ENCODE peak calls at places on chromosomes 12 and 14, in five cellular contexts. F is activated T-helper 2 cell treated with anti-CD3 and anti-CD28 coated beads, Interferon-gamma antibody, Interleukin-2, Interleukin-4, amounts not matched to agents 10 μg/mL and 5 μg/mL and 100 μg/mL, durations not matched to agents 14 hours and 24 hours and 36 hours; T is WTC11; I is stimulated activated CD8-positive, alpha-beta memory T cell treated with anti-CD3 and anti-CD28 coated beads, Interleukin-4, amount 100 ng/mL, for 48 hours; V is GM20000. B is an unnamed sample.

GRCh38 chr12:123761841-123762714 is at the start of gene DNAH10:
- DNase-seq in F (no peak), T (peak), I (peak), V (peak), B (no peak)

GRCh38 chr12:61750604-61751003 is 509.6 kb upstream of the USP15 start:
- DNase-seq in F (no peak), T (no peak), I (no peak), V (no peak), B (no peak)

GRCh38 chr12:121452356-121453021 is 52.6 kb downstream of the RNF34 start:
- DNase-seq in F (no peak), T (no peak), I (no peak), V (no peak), B (no peak)

GRCh38 chr12:108305520-108305919 is 33.6 kb downstream of the CMKLR1 start:
- DNase-seq in F (no peak), T (no peak), I (peak), V (no peak), B (peak)

GRCh38 chr12:11749943-11750690 is 100.6 kb downstream of the ETV6 start:
- DNase-seq in F (no peak), T (no peak), I (no peak), V (peak), B (no peak)

GRCh38 chr14:68251766-68252100 is 432.2 kb downstream of the RAD51B start:
- DNase-seq in F (no peak), T (no peak), I (no peak), V (no peak), B (no peak)

GRCh38 chr14:26323781-26324363 is 274.0 kb downstream of the NOVA1 start:
- DNase-seq in F (no peak), T (no peak), I (no peak), V (no peak), B (no peak)

GRCh38 chr14:49863483-49864262 is 11.1 kb upstream of the NEMF start:
- DNase-seq in F (no peak), T (no peak), I (no peak), V (no peak), B (no peak)

GRCh38 chr12:109258201-109258600 is 50.9 kb downstream of the FOXN4 start:
- DNase-seq in F (no peak), T (no peak), I (no peak), V (no peak), B (no peak)

GRCh38 chr14:77092676-77093075 is 5.4 kb upstream of the CIPC start:
- DNase-seq in F (no peak), T (no peak), I (no peak), V (no peak), B (no peak)

GRCh38 chr12:6061661-6062060 is 62.8 kb downstream of the VWF start:
- DNase-seq in F (no peak), T (no peak), I (no peak), V (no peak), B (peak)

GRCh38 chr12:112978163-112979081 is at the start of gene OAS2:
- DNase-seq in F (peak), T (no peak), I (peak), V (peak), B (peak)

GRCh38 chr12:104454997-104455396 is 1.8 kb upstream of the CHST11 start:
- DNase-seq in F (no peak), T (no peak), I (no peak), V (no peak), B (no peak)

GRCh38 chr12:26319511-26319910 is 124.1 kb downstream of the SSPN start:
- DNase-seq in F (no peak), T (no peak), I (no peak), V (no peak), B (no peak)

GRCh38 chr12:124862768-124863408 is 776 bp downstream of the SCARB1 start:
- DNase-seq in F (peak), T (no peak), I (peak), V (peak), B (no peak)

GRCh38 chr12:65335021-65335714 is 56.7 kb downstream of the MSRB3 start:
- DNase-seq in F (no peak), T (no peak), I (no peak), V (no peak), B (peak)

GRCh38 chr12:12803186-12803585 is 10.0 kb upstream of the DDX47 start:
- DNase-seq in F (peak), T (no peak), I (peak), V (peak), B (peak)

GRCh38 chr14:102592969-102593840 is 756 bp downstream of the RCOR1 start:
- DNase-seq in F (peak), T (peak), I (peak), V (peak), B (no peak)

GRCh38 chr12:124422142-124422569 is 127.3 kb downstream of the RFLNA start:
- DNase-seq in F (no peak), T (no peak), I (no peak), V (no peak), B (no peak)

GRCh38 chr12:108146035-108146893 is 17.2 kb downstream of the WSCD2 start:
- DNase-seq in F (no peak), T (no peak), I (no peak), V (no peak), B (no peak)

GRCh38 chr14:98859301-98859700 is 412.7 kb downstream of the BCL11B start:
- DNase-seq in F (no peak), T (no peak), I (no peak), V (no peak), B (no peak)

GRCh38 chr12:8032242-8033152 is at the start of gene FOXJ2:
- DNase-seq in F (peak), T (peak), I (peak), V (peak), B (no peak)

GRCh38 chr12:101298426-101298825 is 18.5 kb downstream of the UTP20 start:
- DNase-seq in F (no peak), T (no peak), I (no peak), V (no peak), B (peak)

GRCh38 chr14:22847661-22848341 is 11.4 kb downstream of the MMP14 start:
- DNase-seq in F (no peak), T (no peak), I (no peak), V (peak), B (no peak)

GRCh38 chr12:54133663-54134375 is 55.0 kb downstream of the SMUG1 start:
- DNase-seq in F (no peak), T (no peak), I (no peak), V (no peak), B (no peak)

B was measured in AG09309.